ENCODE peak calls at places on chromosomes 7 and 10, in nine cellular contexts. One of them, this sample, is unnamed.

GRCh38 chr7:133258174-133258573 is 5.3 kb downstream of the EXOC4 start:
- DNase-seq in colonic mucosa: no peak
- DNase-seq in brain microvascular endothelial cell: no peak
- DNase-seq in astrocyte of the spinal cord: no peak
- DNase-seq in fibroblast of mammary gland: no peak
- DNase-seq in stimulated activated naive B cell treated with anti-CD40 and anti-IgM and Interleukin-4, amounts not matched to agents 10 μg/mL and 1 μg/mL and 100 μg/mL, for 72 hours: no peak
- DNase-seq in NCI-H446: no peak
- DNase-seq in activated CD4-positive, alpha-beta memory T cell treated with anti-CD3 and anti-CD28 coated beads for 36 hours: no peak
- DNase-seq in G401: no peak
- DNase-seq in this sample: no peak

GRCh38 chr10:131972474-131973071 is 9.2 kb downstream of the BNIP3 start:
- DNase-seq in colonic mucosa: peak
- DNase-seq in astrocyte of the spinal cord: peak
- DNase-seq in G401: peak
- DNase-seq in NCI-H446: no peak
- DNase-seq in stimulated activated naive B cell treated with anti-CD40 and anti-IgM and Interleukin-4, amounts not matched to agents 10 μg/mL and 1 μg/mL and 100 μg/mL, for 72 hours: no peak
- DNase-seq in fibroblast of mammary gland: peak
- DNase-seq in activated CD4-positive, alpha-beta memory T cell treated with anti-CD3 and anti-CD28 coated beads for 36 hours: peak
- DNase-seq in brain microvascular endothelial cell: peak
- DNase-seq in this sample: peak

GRCh38 chr7:148772297-148773089 is 73.8 kb downstream of the CUL1 start:
- DNase-seq in stimulated activated naive B cell treated with anti-CD40 and anti-IgM and Interleukin-4, amounts not matched to agents 10 μg/mL and 1 μg/mL and 100 μg/mL, for 72 hours: no peak
- DNase-seq in activated CD4-positive, alpha-beta memory T cell treated with anti-CD3 and anti-CD28 coated beads for 36 hours: peak
- DNase-seq in astrocyte of the spinal cord: peak
- DNase-seq in brain microvascular endothelial cell: peak
- DNase-seq in colonic mucosa: no peak
- DNase-seq in G401: no peak
- DNase-seq in fibroblast of mammary gland: peak
- DNase-seq in NCI-H446: peak
- DNase-seq in this sample: no peak

GRCh38 chr7:149811221-149811620 is 27.0 kb upstream of the ZNF862 start:
- DNase-seq in astrocyte of the spinal cord: no peak
- DNase-seq in fibroblast of mammary gland: peak
- DNase-seq in colonic mucosa: no peak
- DNase-seq in NCI-H446: no peak
- DNase-seq in stimulated activated naive B cell treated with anti-CD40 and anti-IgM and Interleukin-4, amounts not matched to agents 10 μg/mL and 1 μg/mL and 100 μg/mL, for 72 hours: no peak
- DNase-seq in G401: no peak
- DNase-seq in brain microvascular endothelial cell: no peak
- DNase-seq in activated CD4-positive, alpha-beta memory T cell treated with anti-CD3 and anti-CD28 coated beads for 36 hours: no peak
- DNase-seq in this sample: no peak

GRCh38 chr7:3712841-3713240 is 411.8 kb downstream of the SDK1 start:
- DNase-seq in fibroblast of mammary gland: no peak
- DNase-seq in NCI-H446: no peak
- DNase-seq in brain microvascular endothelial cell: no peak
- DNase-seq in G401: no peak
- DNase-seq in stimulated activated naive B cell treated with anti-CD40 and anti-IgM and Interleukin-4, amounts not matched to agents 10 μg/mL and 1 μg/mL and 100 μg/mL, for 72 hours: no peak
- DNase-seq in astrocyte of the spinal cord: no peak
- DNase-seq in activated CD4-positive, alpha-beta memory T cell treated with anti-CD3 and anti-CD28 coated beads for 36 hours: no peak
- DNase-seq in colonic mucosa: peak
- DNase-seq in this sample: no peak

GRCh38 chr7:108097703-108098102 is 32.5 kb downstream of the LAMB4 start:
- DNase-seq in stimulated activated naive B cell treated with anti-CD40 and anti-IgM and Interleukin-4, amounts not matched to agents 10 μg/mL and 1 μg/mL and 100 μg/mL, for 72 hours: no peak
- DNase-seq in colonic mucosa: peak
- DNase-seq in NCI-H446: no peak
- DNase-seq in fibroblast of mammary gland: no peak
- DNase-seq in brain microvascular endothelial cell: no peak
- DNase-seq in astrocyte of the spinal cord: no peak
- DNase-seq in activated CD4-positive, alpha-beta memory T cell treated with anti-CD3 and anti-CD28 coated beads for 36 hours: no peak
- DNase-seq in G401: no peak
- DNase-seq in this sample: no peak

GRCh38 chr7:50824882-50825281 is 42.2 kb upstream of the GRB10 start:
- DNase-seq in astrocyte of the spinal cord: no peak
- DNase-seq in activated CD4-positive, alpha-beta memory T cell treated with anti-CD3 and anti-CD28 coated beads for 36 hours: no peak
- DNase-seq in colonic mucosa: no peak
- DNase-seq in NCI-H446: no peak
- DNase-seq in G401: no peak
- DNase-seq in fibroblast of mammary gland: no peak
- DNase-seq in brain microvascular endothelial cell: peak
- DNase-seq in stimulated activated naive B cell treated with anti-CD40 and anti-IgM and Interleukin-4, amounts not matched to agents 10 μg/mL and 1 μg/mL and 100 μg/mL, for 72 hours: no peak
- DNase-seq in this sample: no peak

GRCh38 chr10:104819731-104820130 is 178.6 kb downstream of the SORCS3 start:
- DNase-seq in astrocyte of the spinal cord: no peak
- DNase-seq in G401: no peak
- DNase-seq in fibroblast of mammary gland: no peak
- DNase-seq in NCI-H446: no peak
- DNase-seq in brain microvascular endothelial cell: no peak
- DNase-seq in colonic mucosa: no peak
- DNase-seq in activated CD4-positive, alpha-beta memory T cell treated with anti-CD3 and anti-CD28 coated beads for 36 hours: no peak
- DNase-seq in stimulated activated naive B cell treated with anti-CD40 and anti-IgM and Interleukin-4, amounts not matched to agents 10 μg/mL and 1 μg/mL and 100 μg/mL, for 72 hours: no peak
- DNase-seq in this sample: no peak

GRCh38 chr10:120978589-120979252 is 127.6 kb downstream of the WDR11 start:
- DNase-seq in astrocyte of the spinal cord: peak
- DNase-seq in stimulated activated naive B cell treated with anti-CD40 and anti-IgM and Interleukin-4, amounts not matched to agents 10 μg/mL and 1 μg/mL and 100 μg/mL, for 72 hours: no peak
- DNase-seq in colonic mucosa: peak
- DNase-seq in fibroblast of mammary gland: peak
- DNase-seq in activated CD4-positive, alpha-beta memory T cell treated with anti-CD3 and anti-CD28 coated beads for 36 hours: no peak
- DNase-seq in NCI-H446: no peak
- DNase-seq in brain microvascular endothelial cell: no peak
- DNase-seq in G401: no peak
- DNase-seq in this sample: no peak

GRCh38 chr7:132895231-132895630 is 186.7 kb downstream of the CHCHD3 start:
- DNase-seq in NCI-H446: no peak
- DNase-seq in astrocyte of the spinal cord: no peak
- DNase-seq in G401: no peak
- DNase-seq in brain microvascular endothelial cell: no peak
- DNase-seq in stimulated activated naive B cell treated with anti-CD40 and anti-IgM and Interleukin-4, amounts not matched to agents 10 μg/mL and 1 μg/mL and 100 μg/mL, for 72 hours: no peak
- DNase-seq in fibroblast of mammary gland: no peak
- DNase-seq in colonic mucosa: no peak
- DNase-seq in activated CD4-positive, alpha-beta memory T cell treated with anti-CD3 and anti-CD28 coated beads for 36 hours: no peak
- DNase-seq in this sample: no peak

GRCh38 chr7:74070619-74070920 is 13.0 kb upstream of the LIMK1 start:
- DNase-seq in fibroblast of mammary gland: no peak
- DNase-seq in NCI-H446: no peak
- DNase-seq in stimulated activated naive B cell treated with anti-CD40 and anti-IgM and Interleukin-4, amounts not matched to agents 10 μg/mL and 1 μg/mL and 100 μg/mL, for 72 hours: no peak
- DNase-seq in G401: no peak
- DNase-seq in colonic mucosa: no peak
- DNase-seq in activated CD4-positive, alpha-beta memory T cell treated with anti-CD3 and anti-CD28 coated beads for 36 hours: no peak
- DNase-seq in astrocyte of the spinal cord: no peak
- DNase-seq in brain microvascular endothelial cell: no peak
- DNase-seq in this sample: no peak

GRCh38 chr7:49483142-49483541 is 290.3 kb upstream of the VWC2 start:
- DNase-seq in fibroblast of mammary gland: no peak
- DNase-seq in G401: peak
- DNase-seq in activated CD4-positive, alpha-beta memory T cell treated with anti-CD3 and anti-CD28 coated beads for 36 hours: no peak
- DNase-seq in astrocyte of the spinal cord: no peak
- DNase-seq in NCI-H446: peak
- DNase-seq in brain microvascular endothelial cell: no peak
- DNase-seq in colonic mucosa: peak
- DNase-seq in stimulated activated naive B cell treated with anti-CD40 and anti-IgM and Interleukin-4, amounts not matched to agents 10 μg/mL and 1 μg/mL and 100 μg/mL, for 72 hours: no peak
- DNase-seq in this sample: no peak

GRCh38 chr7:94639384-94639783 is 16.5 kb downstream of the SGCE start:
- DNase-seq in brain microvascular endothelial cell: no peak
- DNase-seq in stimulated activated naive B cell treated with anti-CD40 and anti-IgM and Interleukin-4, amounts not matched to agents 10 μg/mL and 1 μg/mL and 100 μg/mL, for 72 hours: no peak
- DNase-seq in fibroblast of mammary gland: no peak
- DNase-seq in G401: no peak
- DNase-seq in NCI-H446: no peak
- DNase-seq in activated CD4-positive, alpha-beta memory T cell treated with anti-CD3 and anti-CD28 coated beads for 36 hours: no peak
- DNase-seq in astrocyte of the spinal cord: no peak
- DNase-seq in colonic mucosa: no peak
- DNase-seq in this sample: no peak

GRCh38 chr7:138890782-138891445 is 90.3 kb downstream of the KIAA1549 start:
- DNase-seq in brain microvascular endothelial cell: peak
- DNase-seq in NCI-H446: peak
- DNase-seq in astrocyte of the spinal cord: peak
- DNase-seq in stimulated activated naive B cell treated with anti-CD40 and anti-IgM and Interleukin-4, amounts not matched to agents 10 μg/mL and 1 μg/mL and 100 μg/mL, for 72 hours: no peak
- DNase-seq in G401: peak
- DNase-seq in fibroblast of mammary gland: peak
- DNase-seq in colonic mucosa: no peak
- DNase-seq in activated CD4-positive, alpha-beta memory T cell treated with anti-CD3 and anti-CD28 coated beads for 36 hours: no peak
- DNase-seq in this sample: peak

GRCh38 chr10:105023706-105024105 is 382.6 kb downstream of the SORCS3 start:
- DNase-seq in astrocyte of the spinal cord: peak
- DNase-seq in G401: no peak
- DNase-seq in NCI-H446: no peak
- DNase-seq in stimulated activated naive B cell treated with anti-CD40 and anti-IgM and Interleukin-4, amounts not matched to agents 10 μg/mL and 1 μg/mL and 100 μg/mL, for 72 hours: no peak
- DNase-seq in activated CD4-positive, alpha-beta memory T cell treated with anti-CD3 and anti-CD28 coated beads for 36 hours: no peak
- DNase-seq in colonic mucosa: no peak
- DNase-seq in fibroblast of mammary gland: no peak
- DNase-seq in brain microvascular endothelial cell: no peak
- DNase-seq in this sample: no peak

GRCh38 chr10:13502384-13502783 is 26.4 kb downstream of the BEND7 start:
- DNase-seq in fibroblast of mammary gland: no peak
- DNase-seq in astrocyte of the spinal cord: no peak
- DNase-seq in NCI-H446: no peak
- DNase-seq in colonic mucosa: no peak
- DNase-seq in G401: no peak
- DNase-seq in activated CD4-positive, alpha-beta memory T cell treated with anti-CD3 and anti-CD28 coated beads for 36 hours: no peak
- DNase-seq in stimulated activated naive B cell treated with anti-CD40 and anti-IgM and Interleukin-4, amounts not matched to agents 10 μg/mL and 1 μg/mL and 100 μg/mL, for 72 hours: no peak
- DNase-seq in brain microvascular endothelial cell: no peak
- DNase-seq in this sample: no peak

GRCh38 chr7:50821457-50821977 is 38.8 kb upstream of the GRB10 start:
- DNase-seq in activated CD4-positive, alpha-beta memory T cell treated with anti-CD3 and anti-CD28 coated beads for 36 hours: no peak
- DNase-seq in astrocyte of the spinal cord: no peak
- DNase-seq in fibroblast of mammary gland: no peak
- DNase-seq in NCI-H446: no peak
- DNase-seq in colonic mucosa: no peak
- DNase-seq in brain microvascular endothelial cell: peak
- DNase-seq in stimulated activated naive B cell treated with anti-CD40 and anti-IgM and Interleukin-4, amounts not matched to agents 10 μg/mL and 1 μg/mL and 100 μg/mL, for 72 hours: no peak
- DNase-seq in G401: no peak
- DNase-seq in this sample: no peak

GRCh38 chr7:128112018-128112780 is 81.0 kb upstream of the LRRC4 start:
- DNase-seq in stimulated activated naive B cell treated with anti-CD40 and anti-IgM and Interleukin-4, amounts not matched to agents 10 μg/mL and 1 μg/mL and 100 μg/mL, for 72 hours: no peak
- DNase-seq in NCI-H446: no peak
- DNase-seq in colonic mucosa: no peak
- DNase-seq in fibroblast of mammary gland: no peak
- DNase-seq in brain microvascular endothelial cell: no peak
- DNase-seq in G401: no peak
- DNase-seq in activated CD4-positive, alpha-beta memory T cell treated with anti-CD3 and anti-CD28 coated beads for 36 hours: peak
- DNase-seq in astrocyte of the spinal cord: no peak
- DNase-seq in this sample: no peak

GRCh38 chr7:78299088-78299487 is 500.5 kb downstream of the PHTF2 start:
- DNase-seq in astrocyte of the spinal cord: no peak
- DNase-seq in brain microvascular endothelial cell: no peak
- DNase-seq in activated CD4-positive, alpha-beta memory T cell treated with anti-CD3 and anti-CD28 coated beads for 36 hours: no peak
- DNase-seq in fibroblast of mammary gland: no peak
- DNase-seq in G401: no peak
- DNase-seq in stimulated activated naive B cell treated with anti-CD40 and anti-IgM and Interleukin-4, amounts not matched to agents 10 μg/mL and 1 μg/mL and 100 μg/mL, for 72 hours: no peak
- DNase-seq in colonic mucosa: no peak
- DNase-seq in NCI-H446: no peak
- DNase-seq in this sample: no peak

GRCh38 chr7:146090023-146090645 is 26.5 kb upstream of the CNTNAP2 start:
- DNase-seq in astrocyte of the spinal cord: peak
- DNase-seq in activated CD4-positive, alpha-beta memory T cell treated with anti-CD3 and anti-CD28 coated beads for 36 hours: no peak
- DNase-seq in fibroblast of mammary gland: peak
- DNase-seq in brain microvascular endothelial cell: no peak
- DNase-seq in stimulated activated naive B cell treated with anti-CD40 and anti-IgM and Interleukin-4, amounts not matched to agents 10 μg/mL and 1 μg/mL and 100 μg/mL, for 72 hours: no peak
- DNase-seq in NCI-H446: peak
- DNase-seq in colonic mucosa: no peak
- DNase-seq in G401: peak
- DNase-seq in this sample: no peak

GRCh38 chr10:63256047-63256773 is 123.1 kb downstream of the NRBF2 start:
- DNase-seq in colonic mucosa: no peak
- DNase-seq in activated CD4-positive, alpha-beta memory T cell treated with anti-CD3 and anti-CD28 coated beads for 36 hours: no peak
- DNase-seq in G401: peak
- DNase-seq in stimulated activated naive B cell treated with anti-CD40 and anti-IgM and Interleukin-4, amounts not matched to agents 10 μg/mL and 1 μg/mL and 100 μg/mL, for 72 hours: no peak
- DNase-seq in NCI-H446: peak
- DNase-seq in fibroblast of mammary gland: peak
- DNase-seq in brain microvascular endothelial cell: no peak
- DNase-seq in astrocyte of the spinal cord: no peak
- DNase-seq in this sample: no peak

GRCh38 chr7:1045038-1045726 is 836 bp downstream of the GPR146 start:
- DNase-seq in activated CD4-positive, alpha-beta memory T cell treated with anti-CD3 and anti-CD28 coated beads for 36 hours: no peak
- DNase-seq in fibroblast of mammary gland: no peak
- DNase-seq in NCI-H446: no peak
- DNase-seq in astrocyte of the spinal cord: no peak
- DNase-seq in colonic mucosa: no peak
- DNase-seq in stimulated activated naive B cell treated with anti-CD40 and anti-IgM and Interleukin-4, amounts not matched to agents 10 μg/mL and 1 μg/mL and 100 μg/mL, for 72 hours: no peak
- DNase-seq in brain microvascular endothelial cell: no peak
- DNase-seq in G401: no peak
- DNase-seq in this sample: no peak

GRCh38 chr10:11813855-11814557 is 9.2 kb upstream of the PROSER2 start:
- DNase-seq in activated CD4-positive, alpha-beta memory T cell treated with anti-CD3 and anti-CD28 coated beads for 36 hours: no peak
- DNase-seq in astrocyte of the spinal cord: no peak
- DNase-seq in NCI-H446: no peak
- DNase-seq in brain microvascular endothelial cell: no peak
- DNase-seq in G401: no peak
- DNase-seq in colonic mucosa: no peak
- DNase-seq in stimulated activated naive B cell treated with anti-CD40 and anti-IgM and Interleukin-4, amounts not matched to agents 10 μg/mL and 1 μg/mL and 100 μg/mL, for 72 hours: no peak
- DNase-seq in fibroblast of mammary gland: no peak
- DNase-seq in this sample: no peak

GRCh38 chr7:150910996-150911422 is 58.7 kb downstream of the AOC1 start:
- DNase-seq in NCI-H446: no peak
- DNase-seq in colonic mucosa: no peak
- DNase-seq in G401: no peak
- DNase-seq in astrocyte of the spinal cord: no peak
- DNase-seq in stimulated activated naive B cell treated with anti-CD40 and anti-IgM and Interleukin-4, amounts not matched to agents 10 μg/mL and 1 μg/mL and 100 μg/mL, for 72 hours: no peak
- DNase-seq in brain microvascular endothelial cell: no peak
- DNase-seq in fibroblast of mammary gland: no peak
- DNase-seq in activated CD4-positive, alpha-beta memory T cell treated with anti-CD3 and anti-CD28 coated beads for 36 hours: no peak
- DNase-seq in this sample: no peak

GRCh38 chr7:95335093-95335492 is 10.8 kb upstream of the PON1 start:
- DNase-seq in stimulated activated naive B cell treated with anti-CD40 and anti-IgM and Interleukin-4, amounts not matched to agents 10 μg/mL and 1 μg/mL and 100 μg/mL, for 72 hours: no peak
- DNase-seq in activated CD4-positive, alpha-beta memory T cell treated with anti-CD3 and anti-CD28 coated beads for 36 hours: no peak
- DNase-seq in fibroblast of mammary gland: peak
- DNase-seq in brain microvascular endothelial cell: peak
- DNase-seq in astrocyte of the spinal cord: peak
- DNase-seq in colonic mucosa: no peak
- DNase-seq in NCI-H446: no peak
- DNase-seq in G401: no peak
- DNase-seq in this sample: no peak

GRCh38 chr7:32093415-32094408 is 23.5 kb upstream of the PDE1C start:
- DNase-seq in NCI-H446: peak
- DNase-seq in activated CD4-positive, alpha-beta memory T cell treated with anti-CD3 and anti-CD28 coated beads for 36 hours: no peak
- DNase-seq in stimulated activated naive B cell treated with anti-CD40 and anti-IgM and Interleukin-4, amounts not matched to agents 10 μg/mL and 1 μg/mL and 100 μg/mL, for 72 hours: no peak
- DNase-seq in G401: no peak
- DNase-seq in astrocyte of the spinal cord: peak
- DNase-seq in colonic mucosa: no peak
- DNase-seq in brain microvascular endothelial cell: peak
- DNase-seq in fibroblast of mammary gland: peak
- DNase-seq in this sample: peak

GRCh38 chr7:88866265-88866863 is 70.8 kb upstream of the TEX47 start:
- DNase-seq in colonic mucosa: no peak
- DNase-seq in activated CD4-positive, alpha-beta memory T cell treated with anti-CD3 and anti-CD28 coated beads for 36 hours: no peak
- DNase-seq in astrocyte of the spinal cord: no peak
- DNase-seq in fibroblast of mammary gland: no peak
- DNase-seq in brain microvascular endothelial cell: no peak
- DNase-seq in G401: no peak
- DNase-seq in stimulated activated naive B cell treated with anti-CD40 and anti-IgM and Interleukin-4, amounts not matched to agents 10 μg/mL and 1 μg/mL and 100 μg/mL, for 72 hours: no peak
- DNase-seq in NCI-H446: no peak
- DNase-seq in this sample: no peak

GRCh38 chr7:94028768-94029167 is 24.6 kb upstream of the BET1 start:
- DNase-seq in fibroblast of mammary gland: peak
- DNase-seq in brain microvascular endothelial cell: no peak
- DNase-seq in astrocyte of the spinal cord: peak
- DNase-seq in colonic mucosa: no peak
- DNase-seq in activated CD4-positive, alpha-beta memory T cell treated with anti-CD3 and anti-CD28 coated beads for 36 hours: no peak
- DNase-seq in stimulated activated naive B cell treated with anti-CD40 and anti-IgM and Interleukin-4, amounts not matched to agents 10 μg/mL and 1 μg/mL and 100 μg/mL, for 72 hours: no peak
- DNase-seq in G401: no peak
- DNase-seq in NCI-H446: no peak
- DNase-seq in this sample: no peak

GRCh38 chr7:35424869-35425495 is 171.1 kb upstream of the TBX20 start:
- DNase-seq in brain microvascular endothelial cell: peak
- DNase-seq in colonic mucosa: peak
- DNase-seq in activated CD4-positive, alpha-beta memory T cell treated with anti-CD3 and anti-CD28 coated beads for 36 hours: peak
- DNase-seq in NCI-H446: peak
- DNase-seq in G401: peak
- DNase-seq in stimulated activated naive B cell treated with anti-CD40 and anti-IgM and Interleukin-4, amounts not matched to agents 10 μg/mL and 1 μg/mL and 100 μg/mL, for 72 hours: peak
- DNase-seq in astrocyte of the spinal cord: peak
- DNase-seq in fibroblast of mammary gland: peak
- DNase-seq in this sample: peak

GRCh38 chr10:47359101-47359500 is 10.9 kb downstream of the RBP3 start:
- DNase-seq in astrocyte of the spinal cord: no peak
- DNase-seq in brain microvascular endothelial cell: no peak
- DNase-seq in fibroblast of mammary gland: no peak
- DNase-seq in NCI-H446: no peak
- DNase-seq in activated CD4-positive, alpha-beta memory T cell treated with anti-CD3 and anti-CD28 coated beads for 36 hours: no peak
- DNase-seq in G401: no peak
- DNase-seq in colonic mucosa: no peak
- DNase-seq in stimulated activated naive B cell treated with anti-CD40 and anti-IgM and Interleukin-4, amounts not matched to agents 10 μg/mL and 1 μg/mL and 100 μg/mL, for 72 hours: no peak
- DNase-seq in this sample: no peak

GRCh38 chr7:148031816-148032215 is 558.8 kb upstream of the C7orf33 start:
- DNase-seq in fibroblast of mammary gland: no peak
- DNase-seq in astrocyte of the spinal cord: no peak
- DNase-seq in brain microvascular endothelial cell: no peak
- DNase-seq in G401: no peak
- DNase-seq in NCI-H446: peak
- DNase-seq in activated CD4-positive, alpha-beta memory T cell treated with anti-CD3 and anti-CD28 coated beads for 36 hours: no peak
- DNase-seq in stimulated activated naive B cell treated with anti-CD40 and anti-IgM and Interleukin-4, amounts not matched to agents 10 μg/mL and 1 μg/mL and 100 μg/mL, for 72 hours: no peak
- DNase-seq in colonic mucosa: no peak
- DNase-seq in this sample: no peak

This sample was measured in heart left ventricle.